ENCODE peak calls at places on chromosomes 2 and 18, in seven cellular contexts. B, W, X, O, N, L and E are unnamed samples.

GRCh38 chr2:29273704-29274611 is 158.7 kb downstream of the CLIP4 start:
- DNase-seq in B (no peak), W (no peak), X (peak; percentile 29), O (no peak), N (no peak), L (peak; percentile 80), E (no peak)

GRCh38 chr2:88196490-88197087 is 26.4 kb downstream of the THNSL2 start:
- DNase-seq in B (no peak), W (no peak), X (no peak), O (no peak), N (no peak), L (no peak), E (no peak)

GRCh38 chr18:45726603-45727002 is 2.6 kb downstream of the SLC14A1 start:
- DNase-seq in B (no peak), W (no peak), X (no peak), O (no peak), N (no peak), L (no peak), E (no peak)

GRCh38 chr2:104766683-104767082 is 87.2 kb upstream of the POU3F3 start:
- DNase-seq in B (no peak), W (no peak), X (no peak), O (no peak), N (no peak), L (no peak), E (no peak)

GRCh38 chr18:28407681-28408080 is 230.8 kb upstream of the CDH2 start:
- DNase-seq in B (no peak), W (no peak), X (no peak), O (no peak), N (no peak), L (no peak), E (no peak)

GRCh38 chr2:52639692-52640091 is 1127.9 kb upstream of the CHAC2 start:
- DNase-seq in B (no peak), W (no peak), X (no peak), O (no peak), N (no peak), L (no peak), E (no peak)

GRCh38 chr2:6977095-6977777 is 60.0 kb downstream of the RNF144A start:
- DNase-seq in B (no peak), W (peak; percentile 70), X (peak; percentile 91), O (no peak), N (no peak), L (no peak), E (peak; percentile 80)

GRCh38 chr18:68053290-68053689 is 536.8 kb upstream of the DSEL start:
- DNase-seq in B (no peak), W (no peak), X (no peak), O (no peak), N (no peak), L (no peak), E (no peak)

GRCh38 chr18:58310517-58310916 is 266.5 kb downstream of the NEDD4L start:
- DNase-seq in B (no peak), W (peak; percentile 87), X (peak; percentile 78), O (no peak), N (no peak), L (no peak), E (no peak)

GRCh38 chr2:160114020-160114419 is 51.6 kb upstream of the PLA2R1 start:
- DNase-seq in B (no peak), W (no peak), X (no peak), O (no peak), N (no peak), L (no peak), E (no peak)

GRCh38 chr2:45207105-45207504 is 197.9 kb upstream of the SIX2 start:
- DNase-seq in B (no peak), W (no peak), X (no peak), O (peak; percentile 66), N (no peak), L (no peak), E (no peak)

GRCh38 chr2:45134726-45135125 is 125.5 kb upstream of the SIX2 start:
- DNase-seq in B (no peak), W (no peak), X (no peak), O (no peak), N (no peak), L (no peak), E (no peak)

GRCh38 chr2:235105821-235106359 is 154.1 kb downstream of the SH3BP4 start:
- DNase-seq in B (no peak), W (no peak), X (no peak), O (peak; percentile 75), N (no peak), L (no peak), E (no peak)

GRCh38 chr2:65278450-65279030 is 50.9 kb downstream of the ACTR2 start:
- DNase-seq in B (no peak), W (no peak), X (no peak), O (no peak), N (no peak), L (no peak), E (no peak)

GRCh38 chr2:73764945-73765344 is 15.0 kb downstream of the DUSP11 start:
- DNase-seq in B (no peak), W (no peak), X (no peak), O (no peak), N (no peak), L (no peak), E (no peak)

GRCh38 chr2:127360242-127360641 is 27.5 kb downstream of the MAP3K2 start:
- DNase-seq in B (no peak), W (no peak), X (no peak), O (no peak), N (no peak), L (no peak), E (no peak)

GRCh38 chr2:164831180-164831579 is 10.4 kb downstream of the COBLL1 start:
- DNase-seq in B (no peak), W (no peak), X (no peak), O (no peak), N (no peak), L (no peak), E (no peak)

GRCh38 chr2:59932341-59932740 is 621.1 kb downstream of the BCL11A start:
- DNase-seq in B (no peak), W (no peak), X (no peak), O (no peak), N (no peak), L (no peak), E (no peak)
- TF ChIP-seq CTCF in B (no peak), W (no peak), X (no peak), O (no peak), N (no peak), L (no peak), E (no peak)

DNA sequence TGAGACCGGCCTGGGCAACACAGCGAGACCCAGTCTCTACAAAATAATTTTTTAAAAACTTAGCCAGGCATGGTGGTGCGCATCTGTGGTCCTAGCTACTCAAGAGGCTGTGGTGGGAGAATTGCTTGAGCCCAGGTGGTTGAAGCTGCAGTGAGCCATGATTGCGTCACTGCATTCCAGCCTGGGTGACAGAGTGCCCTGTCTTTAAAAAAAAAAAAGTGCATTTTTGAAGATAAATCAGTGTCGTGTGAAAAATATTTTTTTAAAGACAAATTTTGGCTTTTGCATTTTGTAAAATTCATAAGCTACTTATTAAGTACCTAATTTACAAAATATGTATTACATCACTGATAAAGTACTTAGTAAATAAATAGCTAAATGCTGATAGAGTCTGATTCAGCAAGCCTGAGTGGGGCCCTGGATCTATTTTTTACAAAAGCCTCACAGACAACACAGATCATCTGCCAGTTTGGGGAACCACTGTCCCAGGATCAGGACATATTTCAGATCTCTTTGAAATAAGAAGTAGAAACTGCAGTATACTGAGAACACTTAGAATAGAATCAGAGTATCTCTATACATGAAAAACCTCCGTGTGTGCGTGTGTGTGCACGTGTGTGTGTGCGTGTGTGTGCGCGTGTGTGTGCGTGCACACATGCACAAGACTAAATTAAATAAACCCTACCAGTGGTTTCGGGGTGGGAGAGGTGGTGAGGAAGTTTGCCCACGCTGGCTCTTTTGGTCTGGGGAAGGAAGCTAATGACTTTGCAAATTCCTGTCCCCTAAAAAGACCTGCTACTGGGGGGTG is 61.6 kb downstream of the AAK1 start:
- DNase-seq in B (no peak), W (no peak), X (no peak), O (no peak), N (no peak), L (no peak), E (no peak)
- H3K4me1 ChIP-seq in B (peaks cover 32% of the 10 kb centered on the region), W (peaks cover 22% of the 10 kb centered on the region), X (no peaks in the 10 kb centered on the region), O (peaks cover 51% of the 10 kb centered on the region), N (peaks cover 21% of the 10 kb centered on the region), L (peaks cover 16% of the 10 kb centered on the region), E (peaks cover 8% of the 10 kb centered on the region)

GRCh38 chr2:46298272-46298521 is 990 bp downstream of the EPAS1 start:
- DNase-seq in B (no peak), W (no peak), X (no peak), O (no peak), N (no peak), L (no peak), E (no peak)

GRCh38 chr2:46299365-46300263 is 2.4 kb downstream of the EPAS1 start:
- DNase-seq in B (peak; percentile 62), W (peak; percentile 77), X (peak; percentile 88), O (no peak), N (peak; percentile 88), L (peak; percentile 72), E (peak; percentile 84)

GRCh38 chr2:46297546-46298271 is 502 bp downstream of the EPAS1 start:
- DNase-seq in B (peak; percentile 78), W (peak; percentile 93), X (peak; percentile 75), O (no peak), N (peak; percentile 84), L (peak; percentile 79), E (peak; percentile 74)

GRCh38 chr2:46300406-46300832 is 3.2 kb downstream of the EPAS1 start:
- DNase-seq in B (no peak), W (no peak), X (no peak), O (no peak), N (no peak), L (peak; percentile 52), E (no peak)

DNA sequence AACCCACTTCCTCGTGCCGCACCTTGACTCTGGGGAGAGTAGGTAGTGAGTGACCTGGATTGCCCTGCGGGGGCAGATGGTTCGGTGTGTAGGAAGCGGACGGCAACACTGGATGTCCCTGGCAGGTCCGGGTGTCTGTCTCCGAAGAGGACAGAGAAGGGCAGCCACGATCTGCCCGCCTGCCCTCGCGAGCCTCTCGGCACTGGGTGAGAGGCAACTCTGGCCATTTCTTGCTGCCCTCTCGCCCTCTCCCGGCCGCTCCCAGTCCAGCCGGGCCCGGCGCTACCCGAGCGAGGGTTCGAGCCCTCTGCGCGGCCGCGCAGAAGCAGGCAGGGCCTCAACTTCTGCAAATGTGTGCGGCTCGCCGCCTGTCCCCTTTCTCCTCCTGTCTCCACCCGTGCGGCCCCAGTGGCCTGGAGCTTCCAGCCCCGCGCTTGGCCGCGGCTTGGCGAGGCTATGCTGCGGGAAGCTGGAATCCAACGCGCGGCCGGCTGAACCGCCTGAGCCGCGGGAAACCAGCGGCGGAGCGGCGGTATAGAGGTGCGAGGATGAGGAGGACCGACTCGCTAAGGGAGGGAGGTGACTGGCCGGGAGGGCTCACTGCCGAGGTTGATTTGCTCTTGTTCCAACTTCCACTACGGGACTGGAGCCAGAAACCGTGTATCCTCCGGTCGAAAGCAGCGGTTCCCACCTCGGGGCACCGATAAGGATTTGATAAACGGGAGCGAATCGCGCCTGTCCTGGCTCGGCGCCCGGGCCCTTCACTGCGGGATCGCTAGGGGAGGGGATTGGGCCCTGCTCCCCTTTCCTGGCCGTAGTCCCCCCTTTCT is 1.5 kb downstream of the EPAS1 start:
- DNase-seq in B (peak; percentile 72), W (peak; percentile 56), X (peak; percentile 77), O (no peak), N (peak; percentile 84), L (peak; percentile 88), E (peak; percentile 80)
- TF ChIP-seq EP300 in B (no peak), W (no peak), X (no peak), O (no peak), N (no peak), L (no peak), E (no peak)

DNA sequence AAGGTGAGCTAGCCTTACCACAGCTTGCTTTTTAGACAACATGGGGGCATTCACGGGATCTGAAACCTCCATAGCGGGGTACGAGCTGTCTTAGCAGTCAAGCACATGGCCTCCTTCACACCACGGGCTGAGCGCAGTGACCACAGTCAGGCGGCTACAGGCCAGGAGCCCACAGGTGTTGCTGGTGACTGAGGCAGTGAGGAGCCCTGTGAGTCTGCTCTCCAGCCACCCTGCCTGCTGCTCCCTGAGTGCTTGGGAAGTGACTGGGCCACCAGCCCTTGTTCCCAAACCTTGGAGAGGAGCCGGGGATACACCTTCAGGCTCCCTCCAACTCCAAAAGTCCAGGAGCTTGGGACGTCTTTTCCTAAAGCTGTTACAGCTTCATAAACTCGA is 418.1 kb upstream of the MYT1L start:
- DNase-seq in B (no peak), W (no peak), X (no peak), O (no peak), N (no peak), L (no peak), E (no peak)
- TF ChIP-seq CTCF in B (no peak), W (no peak), X (no peak), O (no peak), N (no peak), L (no peak), E (no peak)